ENCODE peak calls at places on chromosomes 16 and 17, in ten cellular contexts. F, C, Z, J, P, B, M, L, I and V are unnamed samples.

GRCh38 chr16:11824362-11824761 is 27.0 kb downstream of the RSL1D1 start:
- DNase-seq in C (no peak), L (peak; percentile 55), I (no peak), Z (peak; percentile 10), B (no peak), M (peak; percentile 42), P (no peak), F (no peak), J (no peak), V (no peak)

GRCh38 chr16:89723279-89724250 is 2.2 kb downstream of the ZNF276 start:
- DNase-seq in P (no peak), F (no peak), L (peak; percentile 42), I (peak; percentile 93), Z (peak; percentile 18), M (no peak), J (peak; percentile 11), C (peak; percentile 95), B (peak; percentile 47), V (peak; percentile 45)

GRCh38 chr17:4998666-4999428 is 1.1 kb downstream of the KIF1C start:
- DNase-seq in I (peak; percentile 32), M (no peak), J (no peak), L (peak; percentile 46), C (no peak), B (no peak), Z (no peak), P (no peak), F (no peak), V (no peak)

GRCh38 chr17:28480278-28480677 is 6.8 kb downstream of the SLC13A2 start:
- DNase-seq in Z (no peak), J (peak; percentile 8), M (no peak), I (no peak), B (no peak), C (no peak), F (no peak), L (no peak), P (no peak), V (no peak)

GRCh38 chr17:35866356-35866950 is 2.2 kb downstream of the HEATR9 start:
- DNase-seq in J (no peak), C (no peak), P (no peak), Z (peak; percentile 45), L (no peak), F (no peak), M (no peak), I (no peak), B (peak; percentile 54), V (no peak)

GRCh38 chr16:1723450-1724147 is 17.6 kb downstream of the MAPK8IP3 start:
- DNase-seq in M (no peak), J (peak; percentile 51), B (peak; percentile 59), P (no peak), L (peak; percentile 50), I (peak; percentile 60), Z (peak; percentile 54), C (no peak), F (no peak), V (peak; percentile 50)

GRCh38 chr17:77488531-77489238 is 347.9 kb downstream of the SEC14L1 start:
- DNase-seq in I (no peak), P (no peak), L (no peak), Z (no peak), F (no peak), M (no peak), C (no peak), B (no peak), J (no peak), V (no peak)

GRCh38 chr16:2056681-2057407 is 9.1 kb downstream of the TSC2 start:
- DNase-seq in I (peak; percentile 15), C (peak; percentile 77), Z (peak; percentile 21), M (no peak), F (no peak), J (no peak), L (no peak), P (no peak), B (no peak), V (no peak)

DNA sequence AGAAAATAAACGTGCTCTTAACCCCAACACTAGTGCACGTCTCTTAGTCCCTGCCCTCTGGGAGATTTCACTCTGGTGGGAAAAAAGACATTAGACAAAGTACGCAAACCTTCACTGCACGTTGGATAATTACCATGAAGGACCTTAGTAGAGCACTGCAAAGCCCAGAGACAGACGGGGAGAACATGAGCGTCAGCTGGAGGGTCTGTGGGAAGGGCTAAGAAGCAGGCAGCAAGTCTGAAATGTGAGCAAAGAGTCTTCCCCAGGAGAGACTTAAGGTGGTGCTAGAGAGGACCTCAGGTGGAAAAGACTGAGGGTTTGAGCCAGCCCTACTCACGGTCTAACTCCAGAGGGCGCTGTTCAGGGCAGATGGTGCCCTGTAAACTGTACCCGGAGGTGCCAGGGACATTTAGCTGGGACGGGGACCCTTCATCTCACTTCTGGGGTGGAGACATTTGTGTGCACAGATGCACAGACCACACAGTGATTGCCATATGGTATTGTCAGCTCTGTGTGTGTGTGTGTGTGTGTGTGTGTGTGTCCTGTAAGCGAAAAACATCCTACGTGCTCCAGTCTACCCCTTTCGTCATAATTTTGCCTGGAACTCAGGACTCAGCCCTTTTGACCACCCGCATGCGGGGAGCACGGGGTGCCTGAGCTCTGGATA is 9.9 kb upstream of the STAC2 start:
- DNase-seq in C (no peak), L (no peak), J (peak; percentile 46), Z (peak; percentile 72), I (peak; percentile 80), M (no peak), P (peak; percentile 31), B (peak; percentile 64), F (no peak), V (peak; percentile 54)
- TF ChIP-seq CTCF in C (peak; percentile 48), L (peak; percentile 58), J (peak; percentile 89), Z (peak; percentile 80), I (peak; percentile 83), M (peak; percentile 47), P (peak; percentile 93), B (peak; percentile 79), F (peak; percentile 69), V (peak; percentile 85)

GRCh38 chr17:7393613-7394451 is 493 bp downstream of the PLSCR3 start:
- DNase-seq in F (no peak), L (no peak), P (no peak), Z (no peak), C (no peak), B (no peak), I (peak; percentile 74), J (peak; percentile 58), M (peak; percentile 49), V (no peak)
- TF ChIP-seq CTCF in F (peak; percentile 15), L (no peak), P (peak; percentile 36), Z (no peak), C (no peak), B (peak; percentile 18), I (no peak), J (no peak), M (no peak), V (peak; percentile 27)

GRCh38 chr16:88626646-88627045 is 11.7 kb upstream of the IL17C start:
- DNase-seq in B (no peak), J (no peak), C (no peak), M (no peak), L (no peak), I (no peak), Z (no peak), P (no peak), F (no peak), V (no peak)

GRCh38 chr16:88629835-88630234 is 8.5 kb upstream of the IL17C start:
- DNase-seq in J (no peak), P (no peak), Z (no peak), I (no peak), C (no peak), F (no peak), L (no peak), B (no peak), M (no peak), V (no peak)

GRCh38 chr16:88630433-88630832 is 7.9 kb upstream of the IL17C start:
- DNase-seq in M (no peak), F (no peak), B (no peak), I (no peak), L (no peak), J (no peak), C (no peak), P (no peak), Z (no peak), V (no peak)

GRCh38 chr16:88627531-88628411 is 10.6 kb upstream of the IL17C start:
- DNase-seq in L (no peak), I (no peak), Z (no peak), J (no peak), M (no peak), P (no peak), F (no peak), C (no peak), B (no peak), V (no peak)

DNA sequence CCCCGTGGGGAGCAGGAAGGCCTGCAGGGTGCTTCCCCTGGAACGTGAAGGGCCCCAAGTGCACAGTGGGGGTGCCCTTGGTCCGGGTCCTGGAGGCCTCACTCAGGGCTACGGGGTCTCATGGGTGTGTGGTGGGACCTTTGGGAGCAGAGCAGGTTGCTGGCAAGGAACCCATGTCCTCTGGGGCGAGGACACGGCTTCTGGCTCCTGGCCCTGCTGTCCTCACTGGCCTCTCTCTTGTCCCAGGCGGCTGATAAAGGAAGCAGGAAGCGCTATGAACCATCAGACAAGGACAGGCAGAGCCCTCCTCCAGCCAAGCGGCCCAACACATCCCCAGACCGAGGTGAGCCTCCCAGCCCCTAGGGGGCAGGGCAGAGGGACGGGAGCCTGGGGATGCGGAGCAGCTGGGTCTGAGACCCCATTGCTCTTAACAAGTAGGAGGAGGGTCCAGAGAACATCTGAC is 9.8 kb upstream of the IL17C start:
- DNase-seq in F (no peak), P (no peak), M (no peak), C (no peak), Z (no peak), I (no peak), J (no peak), L (no peak), B (no peak), V (no peak)
- TF ChIP-seq CTCF in F (peak; percentile 56), P (peak; percentile 55), M (peak; percentile 18), C (no peak), Z (peak; percentile 42), I (peak; percentile 37), J (no peak), L (peak; percentile 9), B (peak; percentile 49), V (peak; percentile 48)

DNA sequence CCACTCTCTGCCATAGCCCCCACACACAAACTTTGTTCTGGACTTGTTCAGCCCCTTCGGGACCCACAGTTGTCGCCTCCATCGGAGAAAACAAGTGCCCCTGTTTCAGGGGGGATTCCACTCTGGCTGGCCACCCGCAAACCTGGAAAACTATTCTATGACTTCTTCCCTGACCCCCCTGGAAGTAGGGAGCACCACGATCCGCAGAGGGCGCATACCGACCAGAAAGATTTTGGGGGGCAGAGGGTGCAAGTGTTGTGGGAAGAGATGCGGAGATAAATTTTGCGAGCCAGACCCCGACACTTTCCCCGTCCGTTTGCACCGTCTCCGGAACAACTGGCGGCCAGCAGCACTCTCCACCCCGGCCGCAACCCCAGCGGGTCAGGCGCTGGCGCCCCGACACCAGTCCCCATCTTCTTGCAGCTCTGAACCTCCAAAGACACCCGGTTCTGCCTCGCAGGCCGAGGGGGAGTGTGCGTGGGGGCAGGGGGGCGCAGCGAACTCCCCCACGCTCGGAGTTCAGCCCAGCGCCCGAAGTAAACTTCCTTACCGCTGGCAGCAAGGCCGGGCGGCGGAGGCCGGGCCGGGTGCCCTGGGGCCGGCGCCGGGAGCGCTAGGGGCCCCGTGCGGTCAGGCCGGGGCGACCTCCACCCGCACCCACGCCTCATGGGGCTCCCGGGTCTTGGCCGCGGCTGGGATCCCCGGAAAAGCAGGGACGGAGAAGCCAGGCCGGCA is 744 bp downstream of the SALL1 start:
- DNase-seq in P (no peak), J (no peak), C (no peak), B (no peak), I (no peak), M (no peak), L (no peak), Z (no peak), F (no peak), V (peak; percentile 32)
- TF ChIP-seq CTCF in P (no peak), J (no peak), C (no peak), B (no peak), I (no peak), M (no peak), L (no peak), Z (no peak), F (no peak), V (no peak)